ENCODE peak calls at places on chromosomes 7 and 10, in seven cellular contexts. F is NT2/D1, K is aorta, D is psoas muscle, R is A549, C is tibial artery, U is spleen. W is an unnamed sample.

GRCh38 chr10:86968271-86968993 is at the start of gene ADIRF:
- DNase-seq in F (no peak), K (peak; percentile 86), D (peak; percentile 79), R (no peak), C (peak; percentile 94), U (peak; percentile 83), W (peak; percentile 84)

GRCh38 chr10:3213174-3213573 is 40.6 kb upstream of the PITRM1 start:
- DNase-seq in F (no peak), K (no peak), D (peak; percentile 84), R (no peak), C (no peak), U (no peak), W (no peak)

GRCh38 chr10:75788394-75789205 is 357.2 kb downstream of the LRMDA start:
- DNase-seq in F (no peak), K (no peak), D (no peak), R (no peak), C (no peak), U (no peak), W (no peak)

GRCh38 chr10:133127291-133128125 is 32.5 kb upstream of the KNDC1 start:
- DNase-seq in F (no peak), K (peak; percentile 16), D (peak; percentile 51), R (peak; percentile 54), C (peak; percentile 47), U (peak; percentile 64), W (peak; percentile 12)

GRCh38 chr10:121079226-121079625 is 228.1 kb downstream of the WDR11 start:
- DNase-seq in F (no peak), K (no peak), D (no peak), R (no peak), C (no peak), U (no peak), W (no peak)

GRCh38 chr7:157292770-157293412 is 43.9 kb upstream of the DNAJB6 start:
- DNase-seq in F (no peak), K (no peak), D (no peak), R (peak; percentile 53), C (no peak), U (no peak), W (no peak)

GRCh38 chr10:42637142-42637541 is 1.2 kb downstream of the ZNF33B start:
- DNase-seq in F (no peak), K (no peak), D (no peak), R (no peak), C (no peak), U (no peak), W (no peak)

GRCh38 chr10:119049361-119049760 is 19.8 kb downstream of the NANOS1 start:
- DNase-seq in F (no peak), K (no peak), D (no peak), R (no peak), C (no peak), U (no peak), W (no peak)

GRCh38 chr10:112915590-112916572 is 34.2 kb upstream of the TCF7L2 start:
- DNase-seq in F (no peak), K (no peak), D (no peak), R (peak; percentile 92), C (peak; percentile 43), U (no peak), W (no peak)

GRCh38 chr10:124291009-124291671 is 127.6 kb downstream of the OAT start:
- DNase-seq in F (no peak), K (peak; percentile 88), D (peak; percentile 60), R (no peak), C (peak; percentile 77), U (peak; percentile 86), W (peak; percentile 75)

GRCh38 chr7:18408461-18408860 is 87.1 kb upstream of the HDAC9 start:
- DNase-seq in F (no peak), K (no peak), D (no peak), R (no peak), C (no peak), U (no peak), W (no peak)

GRCh38 chr10:86770412-86770960 is 14.1 kb downstream of the BMPR1A start:
- DNase-seq in F (no peak), K (no peak), D (no peak), R (no peak), C (no peak), U (no peak), W (no peak)

GRCh38 chr10:3074985-3075600 is 7.7 kb downstream of the PFKP start:
- DNase-seq in F (no peak), K (no peak), D (no peak), R (no peak), C (no peak), U (no peak), W (no peak)

GRCh38 chr10:108132303-108132702 is 967.8 kb upstream of the SORCS1 start:
- DNase-seq in F (no peak), K (no peak), D (no peak), R (no peak), C (no peak), U (no peak), W (no peak)

GRCh38 chr7:134899729-134900128 is 86.6 kb upstream of the AGBL3 start:
- DNase-seq in F (no peak), K (no peak), D (no peak), R (peak; percentile 68), C (no peak), U (no peak), W (no peak)

GRCh38 chr10:58175990-58176910 is 91.4 kb downstream of the IPMK start:
- DNase-seq in F (no peak), K (no peak), D (no peak), R (no peak), C (no peak), U (no peak), W (no peak)

GRCh38 chr10:76544789-76545188 is 1092.8 kb downstream of the KCNMA1 start:
- DNase-seq in F (no peak), K (no peak), D (no peak), R (no peak), C (no peak), U (no peak), W (no peak)

GRCh38 chr7:80392229-80393169 is 119.4 kb downstream of the GNAT3 start:
- DNase-seq in F (no peak), K (no peak), D (no peak), R (peak; percentile 36), C (no peak), U (no peak), W (no peak)

GRCh38 chr10:93820434-93820833 is 62.7 kb downstream of the LGI1 start:
- DNase-seq in F (no peak), K (no peak), D (no peak), R (no peak), C (no peak), U (no peak), W (no peak)

GRCh38 chr7:26348987-26349809 is 57.5 kb downstream of the SNX10 start:
- DNase-seq in F (no peak), K (no peak), D (no peak), R (no peak), C (no peak), U (no peak), W (no peak)

GRCh38 chr7:7017707-7018265 is 164.6 kb upstream of the C1GALT1 start:
- DNase-seq in F (no peak), K (no peak), D (no peak), R (no peak), C (no peak), U (no peak), W (no peak)

GRCh38 chr10:35447693-35448407 is 111.5 kb downstream of the CCNY start:
- DNase-seq in F (no peak), K (no peak), D (no peak), R (peak; percentile 53), C (no peak), U (no peak), W (no peak)

GRCh38 chr7:158973941-158974785 is 117.8 kb downstream of the DYNC2I1 start:
- DNase-seq in F (no peak), K (no peak), D (no peak), R (no peak), C (no peak), U (peak; percentile 53), W (no peak)

GRCh38 chr10:55398463-55398862 is 597.4 kb upstream of the PCDH15 start:
- DNase-seq in F (no peak), K (no peak), D (no peak), R (no peak), C (no peak), U (no peak), W (no peak)

GRCh38 chr7:116527521-116527920 is 2.7 kb downstream of the CAV1 start:
- DNase-seq in F (no peak), K (no peak), D (no peak), R (no peak), C (no peak), U (no peak), W (no peak)
- H3K4me1 ChIP-seq in F (no peaks in the 10 kb centered on the region), K (no peaks in the 10 kb centered on the region), D (no peaks in the 10 kb centered on the region), R (peaks cover 68% of the 10 kb centered on the region), C (peaks cover 7% of the 10 kb centered on the region), U (peaks cover 62% of the 10 kb centered on the region), W (peaks cover 8% of the 10 kb centered on the region)

GRCh38 chr7:37181550-37181932 is 267.1 kb downstream of the ELMO1 start:
- DNase-seq in F (no peak), K (no peak), D (no peak), R (no peak), C (no peak), U (no peak), W (no peak)
- H3K4me1 ChIP-seq in F (no peaks in the 10 kb centered on the region), K (no peaks in the 10 kb centered on the region), D (no peaks in the 10 kb centered on the region), R (no peaks in the 10 kb centered on the region), C (peaks cover 4% of the 10 kb centered on the region), U (peaks cover 24% of the 10 kb centered on the region), W (no peaks in the 10 kb centered on the region)

DNA sequence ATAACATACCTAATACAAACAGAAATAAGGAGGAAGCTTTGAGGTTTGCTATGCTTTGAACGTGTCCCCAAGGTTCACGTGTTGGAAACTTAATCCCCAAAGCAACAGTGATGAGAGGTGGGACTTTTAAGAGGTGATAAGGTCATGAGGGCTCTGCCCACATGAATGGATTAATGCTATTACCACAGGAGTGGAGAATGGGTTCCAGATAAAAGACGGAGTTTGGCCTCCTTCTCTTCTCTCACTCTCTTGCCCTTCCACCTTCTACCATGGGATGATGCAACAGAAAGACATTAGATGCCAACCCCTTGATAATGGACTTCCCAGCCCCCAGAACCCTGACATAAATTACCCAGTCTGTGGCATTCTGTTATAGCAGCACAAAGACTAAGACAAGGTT is 9.6 kb downstream of the ITGB1 start:
- DNase-seq in F (no peak), K (no peak), D (no peak), R (peak; percentile 69), C (no peak), U (no peak), W (no peak)
- H3K4me1 ChIP-seq in F (no peaks in the 10 kb centered on the region), K (peaks cover 4% of the 10 kb centered on the region), D (peaks cover 88% of the 10 kb centered on the region), R (peaks cover 96% of the 10 kb centered on the region), C (peaks cover 25% of the 10 kb centered on the region), U (peaks cover 76% of the 10 kb centered on the region), W (peaks cover 14% of the 10 kb centered on the region)

GRCh38 chr7:128005759-128006159 is 25.5 kb downstream of the LRRC4 start:
- DNase-seq in F (no peak), K (no peak), D (no peak), R (no peak), C (no peak), U (no peak), W (no peak)

GRCh38 chr7:128004623-128005022 is 26.6 kb downstream of the LRRC4 start:
- DNase-seq in F (no peak), K (no peak), D (no peak), R (no peak), C (no peak), U (no peak), W (no peak)

GRCh38 chr7:128003787-128004186 is 27.4 kb downstream of the LRRC4 start:
- DNase-seq in F (no peak), K (no peak), D (no peak), R (no peak), C (no peak), U (no peak), W (no peak)

GRCh38 chr7:128006550-128007292 is 24.5 kb downstream of the LRRC4 start:
- DNase-seq in F (no peak), K (no peak), D (no peak), R (no peak), C (no peak), U (no peak), W (no peak)

GRCh38 chr7:128005117-128005516 is 26.1 kb downstream of the LRRC4 start:
- DNase-seq in F (no peak), K (no peak), D (no peak), R (no peak), C (no peak), U (no peak), W (no peak)
- H3K4me1 ChIP-seq in F (no peaks in the 10 kb centered on the region), K (no peaks in the 10 kb centered on the region), D (no peaks in the 10 kb centered on the region), R (no peaks in the 10 kb centered on the region), C (no peaks in the 10 kb centered on the region), U (peaks cover 52% of the 10 kb centered on the region), W (peaks cover 14% of the 10 kb centered on the region)

W was measured in right cardiac atrium.